ENCODE peak calls at places on chromosomes 12 and 14, in seven cellular contexts. P is psoas muscle; Y is lower leg skin; V is left kidney; D is T-cell; N is mucosa of gallbladder; L is effector memory CD8-positive, alpha-beta T cell. W is an unnamed sample.

GRCh38 chr12:95412826-95413311 is 61.1 kb upstream of the METAP2 start:
- DNase-seq in P (no peak), Y (no peak), V (no peak), D (no peak), N (no peak), L (no peak), W (no peak)

GRCh38 chr14:34593740-34594375 is 36.1 kb downstream of the SNX6 start:
- DNase-seq in P (no peak), Y (peak; percentile 73), V (no peak), D (no peak), N (no peak), L (no peak), W (no peak)

GRCh38 chr14:70622111-70622712 is 19.5 kb upstream of the TTC9 start:
- DNase-seq in P (no peak), Y (no peak), V (peak; percentile 61), D (peak; percentile 26), N (peak; percentile 33), L (peak; percentile 47), W (peak; percentile 44)

GRCh38 chr14:62097072-62097471 is 334.9 kb downstream of the SNAPC1 start:
- DNase-seq in P (no peak), Y (no peak), V (no peak), D (no peak), N (no peak), L (no peak), W (no peak)

GRCh38 chr14:68979021-68979721 is at the start of gene ACTN1:
- DNase-seq in P (peak; percentile 90), Y (peak; percentile 98), V (peak; percentile 98), D (peak; percentile 18), N (peak; percentile 94), L (peak; percentile 5), W (no peak)

GRCh38 chr12:123237646-123238329 is 4.6 kb downstream of the MTRFR start:
- DNase-seq in P (peak; percentile 62), Y (peak; percentile 92), V (peak; percentile 67), D (peak; percentile 77), N (peak; percentile 62), L (peak; percentile 67), W (peak; percentile 67)

GRCh38 chr12:48016373-48017020 is 12.2 kb upstream of the COL2A1 start:
- DNase-seq in P (no peak), Y (no peak), V (no peak), D (no peak), N (no peak), L (no peak), W (no peak)

GRCh38 chr12:14871886-14872285 is 13.8 kb downstream of the MGP start:
- DNase-seq in P (no peak), Y (no peak), V (no peak), D (no peak), N (no peak), L (no peak), W (no peak)

GRCh38 chr12:122147514-122148290 is 26.3 kb downstream of the IL31 start:
- DNase-seq in P (no peak), Y (no peak), V (peak; percentile 29), D (no peak), N (no peak), L (no peak), W (no peak)

GRCh38 chr12:89862511-89863331 is 154.1 kb upstream of the ATP2B1 start:
- DNase-seq in P (no peak), Y (no peak), V (peak; percentile 76), D (peak; percentile 36), N (peak; percentile 25), L (peak; percentile 54), W (peak; percentile 71)

GRCh38 chr14:75090353-75090752 is 20.9 kb downstream of the ZC2HC1C start:
- DNase-seq in P (no peak), Y (no peak), V (no peak), D (no peak), N (no peak), L (no peak), W (no peak)

GRCh38 chr12:85058339-85058738 is 22.2 kb downstream of the LRRIQ1 start:
- DNase-seq in P (no peak), Y (no peak), V (no peak), D (no peak), N (no peak), L (no peak), W (no peak)

GRCh38 chr14:54840336-54840735 is 62.3 kb downstream of the GCH1 start:
- DNase-seq in P (no peak), Y (no peak), V (no peak), D (no peak), N (no peak), L (no peak), W (no peak)

GRCh38 chr14:92930737-92931602 is 8.0 kb downstream of the CHGA start:
- DNase-seq in P (no peak), Y (no peak), V (no peak), D (no peak), N (no peak), L (no peak), W (no peak)

GRCh38 chr12:101634724-101635123 is 40.0 kb downstream of the MYBPC1 start:
- DNase-seq in P (no peak), Y (no peak), V (no peak), D (no peak), N (no peak), L (no peak), W (no peak)

GRCh38 chr14:93984987-93985410 is 8.6 kb upstream of the ASB2 start:
- DNase-seq in P (peak; percentile 72), Y (no peak), V (peak; percentile 59), D (no peak), N (no peak), L (no peak), W (no peak)

GRCh38 chr12:124567035-124567672 is at the start of gene NCOR2:
- DNase-seq in P (peak; percentile 51), Y (no peak), V (peak; percentile 71), D (peak; percentile 9), N (no peak), L (peak; percentile 43), W (peak; percentile 40)

GRCh38 chr14:93035917-93036651 is 79.6 kb downstream of the ITPK1 start:
- DNase-seq in P (peak; percentile 33), Y (no peak), V (no peak), D (peak; percentile 12), N (peak; percentile 60), L (peak; percentile 15), W (no peak)